ENCODE peak calls at places on chromosome 11, in seven cellular contexts. V is osteoblast; B is prostate gland; N is adipocyte; E is adrenal gland; P is CD4-positive, alpha-beta memory T cell; T is ovary. W is an unnamed sample.

GRCh38 chr11:132278801-132279574 is 908.6 kb downstream of the NTM start:
- DNase-seq in T (no peak), E (peak), N (peak), V (no peak), P (no peak), B (no peak), W (no peak)

GRCh38 chr11:19116315-19116970 is 525 bp upstream of the ZDHHC13 start:
- DNase-seq in P (no peak), V (no peak), B (no peak), E (no peak), N (no peak), T (no peak), W (no peak)

GRCh38 chr11:116515666-116516184 is 257.1 kb downstream of the BUD13 start:
- DNase-seq in B (no peak), V (no peak), P (no peak), E (no peak), N (no peak), T (no peak), W (no peak)

GRCh38 chr11:6351782-6352181 is 31.5 kb upstream of the CAVIN3 start:
- DNase-seq in E (no peak), B (no peak), V (no peak), T (no peak), P (no peak), N (no peak), W (no peak)

GRCh38 chr11:76657824-76658170 is 12.8 kb downstream of the LRRC32 start:
- DNase-seq in B (no peak), P (no peak), E (no peak), N (no peak), T (no peak), V (peak), W (no peak)

GRCh38 chr11:72223615-72224586 is 666 bp upstream of the INPPL1 start:
- DNase-seq in V (peak), E (peak), P (peak), N (peak), B (peak), T (peak), W (peak)

GRCh38 chr11:123300874-123301695 is 106.0 kb upstream of the CLMP start:
- DNase-seq in P (peak), N (no peak), E (peak), V (no peak), T (no peak), B (no peak), W (no peak)

GRCh38 chr11:44754876-44755552 is 28.3 kb downstream of the TSPAN18 start:
- DNase-seq in V (no peak), N (no peak), P (no peak), T (no peak), B (no peak), E (no peak), W (no peak)

GRCh38 chr11:67373916-67374570 is 645 bp upstream of the CLCF1 start:
- DNase-seq in N (peak), V (peak), E (peak), B (peak), T (peak), P (peak), W (peak)

GRCh38 chr11:117097567-117098268 is 510 bp downstream of the SIK3 start:
- DNase-seq in N (peak), T (peak), B (peak), E (peak), P (no peak), V (peak), W (peak)

GRCh38 chr11:132072880-132073213 is 702.4 kb downstream of the NTM start:
- DNase-seq in T (no peak), B (no peak), E (no peak), P (no peak), V (no peak), N (peak), W (no peak)

GRCh38 chr11:46845440-46845739 is 690 bp downstream of the CKAP5 start:
- DNase-seq in N (no peak), V (no peak), E (no peak), B (no peak), P (no peak), T (no peak), W (no peak)

GRCh38 chr11:2305862-2306823 is 4.3 kb downstream of the TSPAN32 start:
- DNase-seq in N (peak), V (peak), E (peak), T (peak), B (no peak), P (peak), W (peak)

GRCh38 chr11:74784234-74784633 is 35.6 kb downstream of the RNF169 start:
- DNase-seq in P (no peak), V (no peak), B (no peak), N (no peak), E (no peak), T (no peak), W (no peak)

GRCh38 chr11:90438069-90438468 is 215.2 kb upstream of the CHORDC1 start:
- DNase-seq in P (no peak), B (no peak), T (no peak), N (no peak), V (no peak), E (no peak), W (no peak)

GRCh38 chr11:121958978-121959340 is 157.1 kb downstream of the BLID start:
- DNase-seq in B (no peak), P (no peak), E (no peak), N (peak), T (no peak), V (no peak), W (no peak)

GRCh38 chr11:57425565-57426438 is 1.1 kb downstream of the SLC43A3 start:
- DNase-seq in T (peak), E (peak), V (no peak), B (peak), P (no peak), N (no peak), W (no peak)

GRCh38 chr11:46724088-46724487 is 5.1 kb downstream of the F2 start:
- DNase-seq in T (no peak), V (peak), E (no peak), P (no peak), B (no peak), N (no peak), W (no peak)

GRCh38 chr11:77199346-77199745 is 71.3 kb downstream of the MYO7A start:
- DNase-seq in B (no peak), V (peak), N (no peak), P (no peak), E (peak), T (no peak), W (peak)

GRCh38 chr11:2846056-2846455 is 39.5 kb downstream of the CDKN1C start:
- DNase-seq in B (no peak), E (no peak), N (no peak), P (no peak), T (no peak), V (no peak), W (no peak)

GRCh38 chr11:37100008-37100407 is 502.0 kb upstream of the RAG2 start:
- DNase-seq in N (no peak), V (no peak), T (no peak), B (no peak), E (no peak), P (no peak), W (no peak)

GRCh38 chr11:85088286-85088685 is 538.9 kb downstream of the DLG2 start:
- DNase-seq in N (peak), V (peak), P (no peak), T (no peak), E (no peak), B (no peak), W (no peak)

GRCh38 chr11:1557904-1558831 is 13.9 kb downstream of the DUSP8 start:
- DNase-seq in P (no peak), T (no peak), B (peak), N (peak), E (peak), V (peak), W (peak)

GRCh38 chr11:3010521-3011275 is 18.6 kb upstream of the NAP1L4 start:
- DNase-seq in B (no peak), V (peak), P (no peak), E (no peak), T (no peak), N (no peak), W (no peak)

GRCh38 chr11:73271936-73272679 is at the start of gene P2RY6:
- DNase-seq in B (no peak), N (peak), E (peak), P (no peak), T (no peak), V (peak), W (no peak)

GRCh38 chr11:73273246-73273890 is 1.2 kb downstream of the P2RY6 start:
- DNase-seq in E (peak), T (peak), P (no peak), V (no peak), B (no peak), N (no peak), W (no peak)

GRCh38 chr11:73274722-73275380 is 2.7 kb downstream of the P2RY6 start:
- DNase-seq in N (no peak), T (peak), B (no peak), V (no peak), E (no peak), P (no peak), W (no peak)

GRCh38 chr11:73270855-73271477 is 1.2 kb upstream of the P2RY6 start:
- DNase-seq in N (no peak), T (no peak), V (no peak), B (no peak), P (no peak), E (no peak), W (no peak)

GRCh38 chr11:73272680-73273038 is 521 bp downstream of the P2RY6 start:
- DNase-seq in V (no peak), P (no peak), N (no peak), B (no peak), E (no peak), T (no peak), W (no peak)
- H3K4me3 ChIP-seq in V (no peak), P (no peak), N (no peak), B (no peak), E (no peak), T (no peak), W (no peak)

GRCh38 chr11:14314127-14314526 is 44.9 kb downstream of the RRAS2 start:
- DNase-seq in B (no peak), T (no peak), P (no peak), N (no peak), E (no peak), V (no peak), W (no peak)

GRCh38 chr11:14320020-14320419 is 39.0 kb downstream of the RRAS2 start:
- DNase-seq in P (peak), V (peak), E (no peak), T (no peak), N (peak), B (no peak), W (no peak)

GRCh38 chr11:14318581-14318981 is 40.4 kb downstream of the RRAS2 start:
- DNase-seq in B (no peak), P (no peak), T (no peak), E (no peak), V (no peak), N (no peak), W (no peak)

GRCh38 chr11:14315130-14315529 is 43.9 kb downstream of the RRAS2 start:
- DNase-seq in T (no peak), E (no peak), V (no peak), P (no peak), N (no peak), B (no peak), W (no peak)

GRCh38 chr11:14317659-14318325 is 41.2 kb downstream of the RRAS2 start:
- DNase-seq in V (no peak), N (no peak), T (no peak), E (no peak), B (no peak), P (no peak), W (no peak)
- H3K4me3 ChIP-seq in V (no peak), N (no peak), T (no peak), E (no peak), B (no peak), P (no peak), W (no peak)

DNA sequence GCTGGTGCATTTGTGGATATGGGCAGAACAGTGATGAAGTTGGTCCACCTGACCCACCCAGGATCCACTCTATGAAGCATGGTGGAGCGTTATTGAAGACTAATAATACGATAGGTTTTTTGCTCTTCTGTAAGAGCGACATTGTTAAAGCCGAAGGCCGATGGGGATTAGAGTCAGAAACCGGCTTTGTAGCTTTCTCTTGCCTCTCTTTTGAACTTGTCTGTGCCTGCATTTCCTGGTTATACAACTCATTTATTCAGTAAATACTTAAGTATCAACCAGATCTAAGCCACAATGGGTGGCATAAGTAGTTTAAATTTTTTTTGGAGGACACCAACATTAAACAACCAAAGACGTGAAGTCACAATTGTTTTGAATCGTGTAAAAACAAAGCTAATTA is 93.4 kb downstream of the ARHGAP42 start:
- DNase-seq in E (no peak), T (no peak), N (no peak), P (no peak), B (no peak), V (no peak), W (no peak)
- H3K4me3 ChIP-seq in E (no peak), T (no peak), N (no peak), P (no peak), B (no peak), V (no peak), W (no peak)

DNA sequence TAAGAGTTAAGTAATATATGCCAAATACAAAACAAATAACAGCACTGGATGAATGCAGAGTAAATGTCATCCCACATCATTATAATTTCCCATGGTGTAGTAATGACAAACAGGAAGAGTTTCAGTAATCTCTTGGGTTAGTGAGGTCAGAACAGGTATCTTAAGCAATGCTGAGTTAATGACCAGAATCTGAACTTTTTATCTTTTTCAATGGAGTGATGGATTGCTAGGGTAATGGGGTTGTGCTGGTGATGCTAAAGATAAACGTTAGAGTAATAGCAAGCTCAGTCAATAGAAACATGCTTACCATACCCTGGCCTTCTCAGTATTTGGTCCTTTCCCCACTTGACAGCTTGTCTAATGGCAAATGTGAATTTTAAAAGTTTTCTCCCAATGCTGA is 11.5 kb upstream of the BDNF start:
- DNase-seq in E (no peak), T (no peak), V (no peak), P (no peak), N (no peak), B (no peak), W (no peak)
- H3K4me3 ChIP-seq in E (no peak), T (no peak), V (no peak), P (no peak), N (no peak), B (no peak), W (no peak)

GRCh38 chr11:48669146-48669545 is 180.6 kb downstream of the OR4A47 start:
- DNase-seq in T (no peak), P (no peak), V (no peak), B (no peak), N (no peak), E (no peak), W (no peak)
- H3K4me3 ChIP-seq in T (no peak), P (no peak), V (no peak), B (no peak), N (no peak), E (no peak), W (no peak)

GRCh38 chr11:70619591-70619990 is 221.3 kb downstream of the CTTN start:
- DNase-seq in N (no peak), V (peak), B (no peak), P (no peak), E (no peak), T (no peak), W (no peak)

GRCh38 chr11:70616938-70617674 is 218.8 kb downstream of the CTTN start:
- DNase-seq in E (no peak), B (no peak), P (no peak), T (no peak), V (peak), N (no peak), W (no peak)

GRCh38 chr11:70616317-70616716 is 218.0 kb downstream of the CTTN start:
- DNase-seq in E (no peak), N (no peak), T (no peak), V (peak), B (no peak), P (no peak), W (no peak)

GRCh38 chr11:70620510-70621184 is 222.3 kb downstream of the CTTN start:
- DNase-seq in V (no peak), E (no peak), T (no peak), P (no peak), N (no peak), B (no peak), W (no peak)

DNA sequence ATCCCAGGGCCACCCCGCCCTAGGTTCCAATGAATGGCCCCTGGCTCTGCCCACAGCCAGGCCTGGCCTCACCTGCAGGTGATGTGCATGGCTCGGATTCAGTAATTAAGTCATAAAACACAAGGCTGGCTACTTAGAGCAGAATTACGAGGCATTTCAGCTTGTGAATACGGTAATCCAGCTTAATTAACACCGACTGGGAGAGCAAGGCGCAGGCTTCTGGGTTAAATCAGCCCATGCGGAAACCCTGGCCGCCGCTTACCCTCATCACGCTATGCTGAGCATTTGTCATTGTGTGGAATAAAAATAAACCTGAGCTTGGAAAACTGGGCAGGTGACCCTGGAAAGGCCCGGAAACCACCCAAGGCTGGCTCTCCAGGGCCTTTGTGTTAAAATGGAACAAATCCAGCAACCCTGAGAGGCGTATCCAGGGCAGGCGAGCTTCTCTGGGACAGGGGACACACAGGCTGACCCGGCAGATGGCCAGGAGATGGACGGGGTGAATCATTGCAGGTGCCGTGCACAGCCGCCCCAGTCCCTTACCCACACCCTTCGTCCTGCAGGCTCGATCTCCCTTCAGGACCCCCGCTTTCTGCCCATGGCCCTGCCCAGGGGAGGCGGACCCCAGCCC is 220.3 kb downstream of the CTTN start:
- DNase-seq in E (peak), P (no peak), V (peak), B (no peak), T (no peak), N (no peak), W (no peak)
- H3K4me3 ChIP-seq in E (no peak), P (no peak), V (no peak), B (no peak), T (no peak), N (no peak), W (no peak)

GRCh38 chr11:62108017-62108750 is 15.6 kb upstream of the INCENP start:
- DNase-seq in E (peak), P (peak), N (peak), B (peak), T (no peak), V (no peak), W (no peak)

GRCh38 chr11:62104001-62104400 is 19.8 kb upstream of the INCENP start:
- DNase-seq in V (no peak), P (no peak), N (no peak), E (no peak), T (no peak), B (no peak), W (no peak)

GRCh38 chr11:62105611-62106245 is 18.1 kb upstream of the INCENP start:
- DNase-seq in N (peak), V (peak), P (no peak), T (no peak), B (no peak), E (no peak), W (no peak)

GRCh38 chr11:62103141-62103540 is 20.7 kb upstream of the INCENP start:
- DNase-seq in T (no peak), N (no peak), B (no peak), V (no peak), E (no peak), P (no peak), W (no peak)

GRCh38 chr11:62104816-62105610 is 18.8 kb upstream of the INCENP start:
- DNase-seq in T (peak), E (peak), P (no peak), V (no peak), N (peak), B (no peak), W (no peak)
- H3K4me3 ChIP-seq in T (peak), E (no peak), P (no peak), V (peak), N (peak), B (no peak), W (peak)

GRCh38 chr11:7551571-7551970 is 37.8 kb downstream of the PPFIBP2 start:
- DNase-seq in N (peak), V (peak), P (no peak), T (no peak), E (peak), B (no peak), W (no peak)

GRCh38 chr11:7552666-7553065 is 38.9 kb downstream of the PPFIBP2 start:
- DNase-seq in E (no peak), N (no peak), B (no peak), T (no peak), P (no peak), V (no peak), W (no peak)

GRCh38 chr11:7558046-7558445 is 44.2 kb downstream of the PPFIBP2 start:
- DNase-seq in E (no peak), B (no peak), V (no peak), P (no peak), T (no peak), N (no peak), W (no peak)

GRCh38 chr11:7559404-7560283 is 45.8 kb downstream of the PPFIBP2 start:
- DNase-seq in B (no peak), T (no peak), P (no peak), V (no peak), N (no peak), E (no peak), W (no peak)

DNA sequence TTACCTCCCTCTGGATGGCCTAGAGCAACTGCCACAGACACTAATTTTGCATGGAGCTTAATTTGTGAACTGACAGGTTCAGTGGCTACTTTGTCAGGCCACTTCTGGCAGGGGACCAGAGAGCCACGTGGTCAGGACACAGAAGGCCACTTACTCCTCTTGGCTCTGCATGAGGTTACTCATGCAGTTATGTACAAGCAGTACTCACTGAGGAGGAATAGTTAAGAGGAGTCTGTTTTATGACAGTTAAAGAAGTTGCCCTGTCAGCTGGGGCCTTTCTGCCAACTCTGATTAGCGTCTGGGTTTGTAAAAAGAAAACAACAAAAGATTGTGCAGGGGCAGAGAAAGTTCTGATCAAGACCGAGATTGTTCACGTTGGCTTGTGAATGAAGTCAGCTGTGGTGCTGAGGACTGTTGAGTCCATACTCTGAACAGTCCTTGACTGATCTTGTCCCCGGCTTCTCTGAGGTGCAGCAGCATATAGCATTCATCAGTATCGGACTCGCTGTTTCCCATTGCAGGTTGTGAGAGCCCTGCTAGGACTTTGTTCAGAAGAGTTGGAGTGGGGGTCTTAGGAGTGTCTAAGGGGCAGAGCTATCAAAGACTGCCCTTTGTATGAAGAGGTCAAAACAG is 41.4 kb downstream of the PPFIBP2 start:
- DNase-seq in N (peak), E (peak), V (no peak), P (no peak), T (no peak), B (peak), W (no peak)
- H3K4me3 ChIP-seq in N (peak), E (no peak), V (no peak), P (no peak), T (no peak), B (no peak), W (no peak)

GRCh38 chr11:12112150-12112520 is 1.7 kb downstream of the MICAL2 start:
- DNase-seq in N (no peak), B (no peak), T (no peak), V (peak), E (no peak), P (no peak), W (no peak)
- H3K4me3 ChIP-seq in N (peak), B (no peak), T (peak), V (peak), E (no peak), P (no peak), W (peak)